ENCODE peak calls at places on chromosome 9, in four cellular contexts. One of them, this sample, is unnamed.

GRCh38 chr9:137199411-137200121 is 975 bp downstream of the TPRN start:
- DNase-seq in body of pancreas: no peak
- DNase-seq in lower lobe of right lung: no peak
- DNase-seq in fibroblast of mammary gland: no peak
- DNase-seq in this sample: no peak

GRCh38 chr9:1442105-1442504 is 391.9 kb downstream of the DMRT2 start:
- DNase-seq in body of pancreas: no peak
- DNase-seq in lower lobe of right lung: no peak
- DNase-seq in fibroblast of mammary gland: no peak
- DNase-seq in this sample: no peak

GRCh38 chr9:31674264-31674663 is 710.2 kb upstream of the ACO1 start:
- DNase-seq in body of pancreas: no peak
- DNase-seq in lower lobe of right lung: no peak
- DNase-seq in fibroblast of mammary gland: no peak
- DNase-seq in this sample: no peak

GRCh38 chr9:93085676-93086075 is 10.3 kb upstream of the CARD19 start:
- DNase-seq in body of pancreas: no peak
- DNase-seq in lower lobe of right lung: peak
- DNase-seq in fibroblast of mammary gland: no peak
- DNase-seq in this sample: no peak

GRCh38 chr9:130371196-130371966 is 73.4 kb upstream of the ASS1 start:
- DNase-seq in body of pancreas: no peak
- DNase-seq in lower lobe of right lung: no peak
- DNase-seq in fibroblast of mammary gland: no peak
- DNase-seq in this sample: no peak

GRCh38 chr9:89483592-89484474 is 14.1 kb downstream of the SEMA4D start:
- DNase-seq in body of pancreas: no peak
- DNase-seq in lower lobe of right lung: peak
- DNase-seq in fibroblast of mammary gland: no peak
- DNase-seq in this sample: no peak

GRCh38 chr9:100063185-100063584 is 35.6 kb downstream of the ERP44 start:
- DNase-seq in body of pancreas: no peak
- DNase-seq in lower lobe of right lung: no peak
- DNase-seq in fibroblast of mammary gland: no peak
- DNase-seq in this sample: no peak

GRCh38 chr9:129141066-129142041 is 30.1 kb downstream of the PTPA start:
- DNase-seq in body of pancreas: peak
- DNase-seq in lower lobe of right lung: no peak
- DNase-seq in fibroblast of mammary gland: peak
- DNase-seq in this sample: peak

GRCh38 chr9:110197330-110198187 is 10.4 kb downstream of the C9orf152 start:
- DNase-seq in body of pancreas: no peak
- DNase-seq in lower lobe of right lung: no peak
- DNase-seq in fibroblast of mammary gland: peak
- DNase-seq in this sample: no peak

GRCh38 chr9:84141762-84142370 is 161.3 kb downstream of the RMI1 start:
- DNase-seq in body of pancreas: no peak
- DNase-seq in lower lobe of right lung: no peak
- DNase-seq in fibroblast of mammary gland: no peak
- DNase-seq in this sample: no peak

GRCh38 chr9:134293576-134294227 is 32.6 kb upstream of the RXRA start:
- DNase-seq in body of pancreas: no peak
- DNase-seq in lower lobe of right lung: peak
- DNase-seq in fibroblast of mammary gland: peak
- DNase-seq in this sample: peak

GRCh38 chr9:110101531-110102161 is 106.3 kb downstream of the C9orf152 start:
- DNase-seq in body of pancreas: no peak
- DNase-seq in lower lobe of right lung: no peak
- DNase-seq in fibroblast of mammary gland: peak
- DNase-seq in this sample: no peak

GRCh38 chr9:99264070-99264469 is 42.0 kb downstream of the SEC61B start:
- DNase-seq in body of pancreas: no peak
- DNase-seq in lower lobe of right lung: no peak
- DNase-seq in fibroblast of mammary gland: peak
- DNase-seq in this sample: no peak

GRCh38 chr9:23820731-23821399 is 5.2 kb downstream of the ELAVL2 start:
- DNase-seq in body of pancreas: no peak
- DNase-seq in lower lobe of right lung: no peak
- DNase-seq in fibroblast of mammary gland: no peak
- DNase-seq in this sample: peak

GRCh38 chr9:76292246-76292645 is 102.0 kb downstream of the RFK start:
- DNase-seq in body of pancreas: no peak
- DNase-seq in lower lobe of right lung: no peak
- DNase-seq in fibroblast of mammary gland: peak
- DNase-seq in this sample: no peak

GRCh38 chr9:77556396-77556795 is 91.7 kb downstream of the GNA14 start:
- DNase-seq in body of pancreas: no peak
- DNase-seq in lower lobe of right lung: no peak
- DNase-seq in fibroblast of mammary gland: peak
- DNase-seq in this sample: no peak

GRCh38 chr9:134418986-134419683 is 92.9 kb downstream of the RXRA start:
- DNase-seq in body of pancreas: no peak
- DNase-seq in lower lobe of right lung: no peak
- DNase-seq in fibroblast of mammary gland: no peak
- DNase-seq in this sample: no peak

GRCh38 chr9:121201045-121201737 is 478 bp downstream of the RAB14 start:
- DNase-seq in body of pancreas: peak
- DNase-seq in lower lobe of right lung: peak
- DNase-seq in fibroblast of mammary gland: no peak
- DNase-seq in this sample: no peak

GRCh38 chr9:121204121-121204520 is 2.5 kb upstream of the RAB14 start:
- DNase-seq in body of pancreas: no peak
- DNase-seq in lower lobe of right lung: no peak
- DNase-seq in fibroblast of mammary gland: no peak
- DNase-seq in this sample: no peak

GRCh38 chr9:121200346-121200745 is 1.3 kb downstream of the RAB14 start:
- DNase-seq in body of pancreas: no peak
- DNase-seq in lower lobe of right lung: no peak
- DNase-seq in fibroblast of mammary gland: no peak
- DNase-seq in this sample: no peak

GRCh38 chr9:121199921-121200320 is 1.7 kb downstream of the RAB14 start:
- DNase-seq in body of pancreas: no peak
- DNase-seq in lower lobe of right lung: no peak
- DNase-seq in fibroblast of mammary gland: no peak
- DNase-seq in this sample: no peak

DNA sequence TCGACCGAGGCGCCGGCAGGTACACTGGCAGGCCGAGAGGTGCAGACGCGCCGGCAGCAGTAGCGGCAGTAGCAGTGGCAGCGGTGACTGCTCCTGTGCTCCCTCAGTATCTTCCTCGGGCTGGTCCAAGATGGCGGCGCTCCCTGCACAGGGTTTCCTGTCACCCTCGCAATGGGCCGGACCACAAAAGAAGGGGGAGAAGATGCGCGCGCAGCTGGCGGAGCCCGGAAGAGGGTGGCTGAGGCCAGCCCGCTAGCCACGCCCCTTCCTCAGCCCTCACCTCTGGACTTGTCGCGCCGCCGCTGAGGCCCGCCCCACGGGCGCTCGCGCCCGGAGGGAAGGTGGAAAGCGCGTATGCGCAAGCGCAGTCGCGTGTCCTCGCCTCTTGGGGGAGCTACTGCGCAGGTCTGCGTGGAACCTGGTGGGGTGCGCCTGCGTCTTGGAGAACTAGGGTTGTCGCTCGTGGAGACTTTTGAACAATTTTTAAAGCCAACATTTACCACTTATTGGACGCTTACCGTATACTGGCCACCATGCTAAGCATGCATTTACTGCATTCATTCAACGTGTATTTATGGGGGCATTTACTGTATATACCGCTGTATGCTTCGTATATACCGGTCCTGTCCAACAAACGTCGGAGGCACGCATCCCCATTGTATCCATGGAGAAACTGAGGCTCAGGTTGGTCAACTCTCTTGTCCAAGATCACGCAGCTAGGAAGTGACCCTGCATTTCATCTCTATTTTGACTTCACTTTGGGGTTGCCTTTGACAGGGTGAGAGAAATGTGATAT is at the start of gene RAB14:
- DNase-seq in body of pancreas: peak
- DNase-seq in lower lobe of right lung: peak
- DNase-seq in fibroblast of mammary gland: peak
- DNase-seq in this sample: peak
- TF ChIP-seq CTCF in body of pancreas: peak
- TF ChIP-seq CTCF in lower lobe of right lung: peak
- TF ChIP-seq CTCF in fibroblast of mammary gland: peak
- TF ChIP-seq CTCF in this sample: peak

GRCh38 chr9:82131072-82131471 is 142.5 kb downstream of the SPATA31D1 start:
- DNase-seq in body of pancreas: no peak
- DNase-seq in lower lobe of right lung: no peak
- DNase-seq in fibroblast of mammary gland: no peak
- DNase-seq in this sample: no peak
- TF ChIP-seq CTCF in body of pancreas: no peak
- TF ChIP-seq CTCF in lower lobe of right lung: no peak
- TF ChIP-seq CTCF in fibroblast of mammary gland: no peak
- TF ChIP-seq CTCF in this sample: no peak

DNA sequence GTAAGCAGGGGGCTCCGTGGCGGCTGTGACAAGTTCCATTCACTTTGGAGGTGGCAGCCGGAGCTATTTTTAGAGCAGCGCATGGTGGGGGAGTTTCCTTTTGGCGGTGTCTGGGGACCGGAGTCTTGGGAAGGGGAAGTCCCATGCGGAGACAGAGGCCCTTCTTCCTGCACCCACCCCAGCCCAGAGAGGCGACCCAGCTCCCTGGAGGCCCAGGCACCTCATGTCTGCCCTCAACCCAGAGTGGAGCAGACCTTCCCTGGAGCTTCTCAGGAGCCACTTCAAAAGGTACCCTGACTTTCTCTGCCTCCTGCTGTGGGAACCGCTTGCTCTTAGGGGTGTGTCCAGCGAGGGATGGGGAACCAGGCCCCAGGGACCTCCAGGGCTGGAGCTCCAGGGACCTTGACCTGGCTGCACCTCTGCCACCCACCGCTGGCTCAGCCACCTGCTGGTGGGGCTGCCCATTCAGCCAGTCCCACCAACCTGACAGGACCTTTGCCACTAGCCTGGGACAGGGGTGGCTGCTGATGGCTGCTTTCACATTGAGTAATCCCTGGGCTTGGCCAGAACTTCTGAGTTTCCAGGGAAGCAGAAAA is 34.1 kb downstream of the NEK6 start:
- DNase-seq in body of pancreas: peak
- DNase-seq in lower lobe of right lung: peak
- DNase-seq in fibroblast of mammary gland: no peak
- DNase-seq in this sample: peak
- TF ChIP-seq CTCF in body of pancreas: no peak
- TF ChIP-seq CTCF in lower lobe of right lung: no peak
- TF ChIP-seq CTCF in fibroblast of mammary gland: no peak
- TF ChIP-seq CTCF in this sample: no peak

GRCh38 chr9:8852301-8852864 is 1052.8 kb upstream of the DMAC1 start:
- DNase-seq in body of pancreas: no peak
- DNase-seq in lower lobe of right lung: no peak
- DNase-seq in fibroblast of mammary gland: no peak
- DNase-seq in this sample: no peak
- TF ChIP-seq CTCF in body of pancreas: no peak
- TF ChIP-seq CTCF in lower lobe of right lung: no peak
- TF ChIP-seq CTCF in fibroblast of mammary gland: no peak
- TF ChIP-seq CTCF in this sample: no peak